ENCODE peak calls at places on chromosome 14, in four cellular contexts. U is psoas muscle, V is GM12865, E is endodermal cell. B is an unnamed sample.

GRCh38 chr14:25090281-25090680 is 40.3 kb upstream of the STXBP6 start:
- DNase-seq in U (no peak), V (no peak), E (no peak), B (no peak)

GRCh38 chr14:24080888-24081738 is 9.8 kb downstream of the CPNE6 start:
- DNase-seq in U (peak), V (peak), E (peak), B (peak)

GRCh38 chr14:90416649-90417237 is 19.9 kb downstream of the CALM1 start:
- DNase-seq in U (no peak), V (no peak), E (no peak), B (no peak)

GRCh38 chr14:103129301-103130016 is 6.2 kb downstream of the TNFAIP2 start:
- DNase-seq in U (peak), V (no peak), E (no peak), B (peak)

GRCh38 chr14:70576891-70577290 is 23.6 kb downstream of the MED6 start:
- DNase-seq in U (no peak), V (no peak), E (no peak), B (no peak)

GRCh38 chr14:91368681-91369416 is 48.8 kb downstream of the CCDC88C start:
- DNase-seq in U (no peak), V (no peak), E (no peak), B (no peak)

GRCh38 chr14:103879570-103880333 is 32.4 kb upstream of the PPP1R13B start:
- DNase-seq in U (no peak), V (no peak), E (peak), B (peak)

GRCh38 chr14:33859306-33859705 is 91.6 kb downstream of the EGLN3 start:
- DNase-seq in U (no peak), V (no peak), E (no peak), B (no peak)

GRCh38 chr14:60250318-60251035 is 1.5 kb downstream of the PPM1A start:
- DNase-seq in U (no peak), V (no peak), E (no peak), B (peak)

GRCh38 chr14:103070971-103071542 is 13.0 kb upstream of the LBHD2 start:
- DNase-seq in U (peak), V (no peak), E (no peak), B (no peak)

GRCh38 chr14:69064596-69064995 is 85.5 kb upstream of the ACTN1 start:
- DNase-seq in U (no peak), V (no peak), E (no peak), B (no peak)

GRCh38 chr14:50774542-50775267 is 56.3 kb downstream of the NIN start:
- DNase-seq in U (no peak), V (no peak), E (no peak), B (no peak)

GRCh38 chr14:103724116-103724515 is 8.5 kb downstream of the ZFYVE21 start:
- DNase-seq in U (peak), V (no peak), E (no peak), B (no peak)

GRCh38 chr14:50971122-50971781 is 27.0 kb upstream of the PYGL start:
- DNase-seq in U (no peak), V (no peak), E (no peak), B (no peak)

GRCh38 chr14:67166450-67166853 is 22.8 kb upstream of the GARIN2 start:
- DNase-seq in U (no peak), V (peak), E (peak), B (peak)

GRCh38 chr14:56855891-56856461 is 45.7 kb upstream of the OTX2 start:
- DNase-seq in U (no peak), V (no peak), E (peak), B (no peak)

GRCh38 chr14:99320105-99320572 is 48.1 kb upstream of the BCL11B start:
- DNase-seq in U (no peak), V (peak), E (peak), B (peak)

GRCh38 chr14:61281186-61281676 is at the start of gene TMEM30B:
- DNase-seq in U (no peak), V (no peak), E (peak), B (peak)

GRCh38 chr14:76174982-76175381 is 23.3 kb downstream of the GPATCH2L start:
- DNase-seq in U (no peak), V (no peak), E (no peak), B (no peak)

GRCh38 chr14:104927432-104927816 is 2.7 kb downstream of the PLD4 start:
- DNase-seq in U (no peak), V (no peak), E (no peak), B (no peak)

GRCh38 chr14:69980457-69981414 is 101.5 kb downstream of the SMOC1 start:
- DNase-seq in U (no peak), V (no peak), E (no peak), B (peak)

GRCh38 chr14:55819610-55820304 is 239.8 kb downstream of the KTN1 start:
- DNase-seq in U (no peak), V (peak), E (no peak), B (no peak)

GRCh38 chr14:106211489-106211888 is 685.1 kb downstream of the TMEM121 start:
- DNase-seq in U (no peak), V (no peak), E (no peak), B (no peak)

GRCh38 chr14:50539051-50539450 is 6.7 kb upstream of the MAP4K5 start:
- DNase-seq in U (no peak), V (no peak), E (no peak), B (no peak)

GRCh38 chr14:89444044-89444443 is 27.0 kb upstream of the FOXN3 start:
- DNase-seq in U (no peak), V (peak), E (no peak), B (no peak)

GRCh38 chr14:37469650-37470049 is 125.4 kb downstream of the FOXA1 start:
- DNase-seq in U (no peak), V (no peak), E (no peak), B (no peak)

GRCh38 chr14:76904100-76904739 is 78.0 kb downstream of the LRRC74A start:
- DNase-seq in U (peak), V (no peak), E (no peak), B (no peak)

GRCh38 chr14:22318951-22319350 is 270.1 kb downstream of the DAD1 start:
- DNase-seq in U (no peak), V (no peak), E (no peak), B (no peak)

GRCh38 chr14:22563987-22564386 is 25.0 kb downstream of the DAD1 start:
- DNase-seq in U (no peak), V (peak), E (no peak), B (no peak)

GRCh38 chr14:33792387-33793368 is 158.2 kb downstream of the EGLN3 start:
- DNase-seq in U (peak), V (peak), E (peak), B (peak)

GRCh38 chr14:70808023-70808401 is 1.3 kb downstream of the MAP3K9 start:
- DNase-seq in U (no peak), V (peak), E (no peak), B (no peak)

DNA sequence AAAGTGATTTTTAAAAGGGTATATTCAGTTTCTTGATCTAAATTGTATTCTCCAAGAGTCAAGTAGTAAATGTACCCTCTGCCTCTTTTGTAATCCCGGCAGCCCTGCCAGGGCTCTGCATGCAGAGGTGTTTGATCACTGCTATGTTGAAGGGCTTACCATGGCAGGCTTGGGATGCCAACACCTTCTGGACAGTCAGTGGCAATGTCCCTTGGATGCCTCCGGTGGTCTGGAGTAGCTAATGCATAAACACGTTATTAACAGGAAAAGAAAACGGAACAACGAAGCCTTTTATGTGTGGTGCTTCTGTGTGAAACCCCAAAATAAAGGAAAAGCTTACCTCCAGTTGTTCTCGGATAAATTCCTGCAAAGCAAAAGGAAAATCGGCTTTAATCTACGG is 19.9 kb downstream of the EIF2B2 start:
- DNase-seq in U (peak), V (peak), E (peak), B (peak)
- TF ChIP-seq CTCF in U (peak), V (peak), E (peak), B (no peak)

GRCh38 chr14:44657688-44658388 is 150.8 kb upstream of the FSCB start:
- DNase-seq in U (no peak), V (no peak), E (peak), B (no peak)
- TF ChIP-seq CTCF in U (no peak), V (no peak), E (peak), B (peak)

DNA sequence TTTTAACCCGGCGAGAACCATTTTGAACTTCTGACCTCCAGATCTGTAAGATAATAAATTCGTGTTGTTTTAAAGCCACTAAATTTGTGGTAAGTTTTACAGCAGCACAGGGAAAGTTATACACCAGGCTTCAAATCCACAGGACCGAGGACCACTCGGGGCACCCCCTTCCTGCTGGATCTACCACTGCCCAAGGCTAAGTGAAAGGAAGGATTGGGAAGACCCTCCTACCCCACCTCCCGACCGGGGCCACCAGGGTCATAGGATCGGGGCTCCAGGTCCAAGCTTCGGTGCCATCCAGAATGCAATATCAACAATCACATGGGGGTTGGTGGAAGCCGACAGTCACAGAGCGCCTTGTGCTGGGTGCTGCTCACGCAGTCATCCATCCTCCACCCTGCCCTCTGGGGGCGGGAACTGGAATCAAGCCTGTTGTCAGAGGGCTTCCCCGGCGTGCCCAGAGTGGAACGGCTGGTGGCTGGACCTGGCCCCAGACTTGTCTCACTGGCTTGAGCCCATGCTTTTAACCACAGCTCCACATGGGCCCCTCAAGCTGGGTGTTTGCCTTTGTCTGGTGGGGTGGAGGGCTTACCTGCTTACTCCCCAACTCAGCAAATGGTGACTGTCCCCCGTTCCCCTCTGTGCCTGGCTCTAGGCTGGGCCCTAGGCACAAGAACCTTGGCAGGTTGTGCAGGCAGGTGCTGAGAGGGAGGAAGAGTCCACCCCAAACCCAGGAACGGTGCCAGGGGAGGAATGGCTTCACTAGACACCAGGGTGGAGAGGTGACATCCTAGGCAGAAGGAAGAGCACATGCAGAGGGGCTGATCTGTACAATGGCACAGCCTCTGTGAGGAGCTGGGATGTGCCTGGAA is 180.3 kb upstream of the RTL1 start:
- DNase-seq in U (no peak), V (no peak), E (peak), B (peak)
- TF ChIP-seq CTCF in U (no peak), V (peak), E (peak), B (no peak)

DNA sequence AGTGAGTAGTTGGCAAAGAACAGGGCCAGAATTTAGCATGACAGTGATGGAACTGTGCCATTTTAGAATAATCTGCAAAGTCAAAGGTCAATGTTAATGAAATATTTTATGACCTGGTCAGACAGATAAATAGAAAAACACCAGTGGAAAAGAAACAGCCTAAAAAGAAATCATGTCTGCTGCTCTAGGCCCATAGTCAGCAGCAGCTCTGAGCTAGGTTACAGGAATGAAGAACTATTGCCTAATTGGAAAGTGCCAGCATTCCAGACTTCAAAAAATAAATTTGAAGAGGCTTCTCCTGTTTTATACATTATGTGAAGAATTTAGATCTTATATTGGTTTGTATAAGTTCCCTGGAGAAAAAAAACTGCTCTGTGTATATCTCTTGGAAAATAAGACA is 9.8 kb downstream of the NPC2 start:
- DNase-seq in U (no peak), V (no peak), E (no peak), B (no peak)
- TF ChIP-seq CTCF in U (no peak), V (no peak), E (no peak), B (no peak)

GRCh38 chr14:52013984-52014600 is 24.7 kb downstream of the RTRAF start:
- DNase-seq in U (peak), V (no peak), E (peak), B (no peak)
- TF ChIP-seq CTCF in U (no peak), V (no peak), E (peak), B (no peak)

DNA sequence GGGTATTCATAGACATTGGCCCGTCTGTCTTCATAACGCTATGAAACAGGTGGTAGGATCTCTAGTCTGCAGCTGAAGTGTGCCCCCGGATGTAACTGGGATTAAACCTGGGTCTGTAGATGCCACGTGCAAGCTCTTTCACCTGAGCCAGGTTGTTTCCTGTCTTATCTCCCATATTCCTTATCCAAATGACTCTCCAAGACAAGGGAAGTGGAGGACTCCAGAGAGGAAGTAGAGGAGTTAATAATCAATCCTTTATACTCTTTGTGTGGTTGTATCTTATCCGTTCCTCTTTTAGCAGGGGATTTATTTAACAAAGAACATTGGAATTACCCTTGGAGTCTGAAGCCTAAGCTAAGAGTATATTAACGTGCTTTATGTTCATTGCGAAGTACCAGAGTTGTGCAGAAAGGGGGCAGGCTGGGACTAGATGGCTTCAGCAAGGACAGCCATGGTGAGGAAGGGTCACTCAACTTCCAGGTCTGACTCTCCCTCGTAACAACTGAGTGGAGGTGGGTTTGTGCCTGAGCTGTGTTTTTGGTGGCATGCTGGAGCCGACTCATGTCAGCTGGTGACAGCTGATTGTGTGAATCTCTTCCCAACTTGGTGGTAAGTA is 82.9 kb downstream of the RIN3 start:
- DNase-seq in U (no peak), V (no peak), E (peak), B (no peak)
- TF ChIP-seq CTCF in U (no peak), V (peak), E (peak), B (no peak)

GRCh38 chr14:32013083-32013482 is 64.0 kb upstream of the ARHGAP5 start:
- DNase-seq in U (no peak), V (no peak), E (peak), B (no peak)
- TF ChIP-seq CTCF in U (no peak), V (no peak), E (peak), B (no peak)